ENCODE peak calls at places on chromosomes 2 and 18, in nine cellular contexts. Z is HepG2, S is BJ, F is neuronal stem cell, P is lower lobe of right lung, G is stomach, X is IMR-90, J is iPS DF 6.9, K is ascending aorta. D is an unnamed sample.

GRCh38 chr18:22268641-22269128 is 99.3 kb downstream of the GATA6 start:
- DNase-seq in J (no peak), F (no peak), Z (no peak), S (no peak), K (no peak), P (no peak), X (no peak), G (no peak), D (no peak)

GRCh38 chr2:75528221-75528977 is 32.3 kb downstream of the EVA1A start:
- DNase-seq in K (no peak), X (no peak), Z (no peak), F (no peak), S (no peak), G (no peak), J (no peak), P (no peak), D (no peak)

GRCh38 chr2:230323385-230324106 is 3.4 kb upstream of the SP140L start:
- DNase-seq in K (no peak), S (no peak), G (no peak), Z (peak; percentile 64), F (no peak), J (no peak), X (no peak), P (no peak), D (no peak)

GRCh38 chr2:62660582-62661262 is 44.8 kb upstream of the EHBP1 start:
- DNase-seq in G (no peak), J (no peak), S (no peak), F (no peak), X (peak; percentile 89), P (no peak), Z (no peak), K (no peak), D (no peak)

GRCh38 chr2:3283206-3283605 is 94.4 kb downstream of the EIPR1 start:
- DNase-seq in Z (no peak), J (no peak), G (peak; percentile 19), K (peak; percentile 44), F (no peak), S (no peak), X (no peak), P (no peak), D (no peak)

GRCh38 chr2:234121999-234122398 is 71.5 kb downstream of the SPP2 start:
- DNase-seq in F (no peak), P (no peak), X (no peak), Z (no peak), J (no peak), G (no peak), S (no peak), K (no peak), D (no peak)

GRCh38 chr2:14232212-14232611 is 400.3 kb upstream of the LRATD1 start:
- DNase-seq in G (no peak), P (no peak), F (peak; percentile 23), Z (no peak), X (no peak), J (peak; percentile 70), S (no peak), K (no peak), D (no peak)

GRCh38 chr2:240217431-240218301 is 77.2 kb upstream of the OTOS start:
- DNase-seq in P (no peak), X (no peak), F (no peak), J (no peak), S (no peak), G (peak; percentile 23), K (peak; percentile 50), Z (no peak), D (no peak)

GRCh38 chr2:134218414-134218813 is 35.5 kb upstream of the MGAT5 start:
- DNase-seq in G (no peak), J (no peak), K (no peak), Z (no peak), S (no peak), P (no peak), F (no peak), X (no peak), D (no peak)

GRCh38 chr18:62976227-62976626 is 260.9 kb downstream of the PHLPP1 start:
- DNase-seq in P (no peak), S (no peak), X (no peak), J (no peak), Z (no peak), F (no peak), K (no peak), G (peak; percentile 48), D (no peak)

GRCh38 chr2:60368437-60368836 is 185.0 kb downstream of the BCL11A start:
- DNase-seq in S (no peak), F (no peak), K (no peak), J (no peak), Z (no peak), G (no peak), X (no peak), P (no peak), D (no peak)

GRCh38 chr2:22800422-22800821 is 584.6 kb upstream of the KLHL29 start:
- DNase-seq in P (no peak), J (peak; percentile 27), S (no peak), X (no peak), G (no peak), Z (no peak), F (peak; percentile 50), K (no peak), D (no peak)

GRCh38 chr2:95030496-95030895 is 5.0 kb downstream of the MAL start:
- DNase-seq in J (no peak), S (no peak), F (no peak), G (no peak), Z (no peak), K (no peak), X (no peak), P (no peak), D (no peak)

GRCh38 chr2:95031076-95031725 is 5.7 kb downstream of the MAL start:
- DNase-seq in S (no peak), X (no peak), G (no peak), J (no peak), F (no peak), K (no peak), P (no peak), Z (no peak), D (no peak)

GRCh38 chr2:95032868-95033603 is 7.5 kb downstream of the MAL start:
- DNase-seq in S (no peak), F (no peak), J (no peak), G (no peak), Z (no peak), X (no peak), P (no peak), K (no peak), D (no peak)

GRCh38 chr2:95031726-95032116 is 6.2 kb downstream of the MAL start:
- DNase-seq in J (no peak), G (no peak), S (no peak), F (no peak), Z (no peak), K (no peak), X (no peak), P (no peak), D (no peak)

DNA sequence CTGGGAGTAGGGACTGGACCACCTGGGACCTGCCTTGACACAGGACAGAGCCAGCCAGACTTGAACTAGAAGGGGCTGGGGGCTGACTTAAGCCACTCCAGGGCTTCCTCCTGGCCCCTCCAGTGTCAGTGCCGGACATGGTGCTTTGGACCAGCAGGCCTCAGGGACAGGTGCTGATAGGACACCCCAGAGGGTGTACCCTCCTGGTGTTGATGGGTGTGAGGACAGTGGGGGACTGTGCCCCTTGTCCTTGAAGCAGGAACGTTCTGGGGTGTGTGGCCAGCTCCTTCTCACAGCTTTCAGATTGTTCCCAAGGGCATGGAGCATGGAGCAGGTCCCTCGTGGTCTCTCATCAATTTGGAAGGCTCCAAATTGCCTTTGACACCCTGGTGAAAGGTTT is 6.8 kb downstream of the MAL start:
- DNase-seq in J (no peak), G (no peak), P (no peak), X (no peak), Z (no peak), S (no peak), K (no peak), F (no peak), D (no peak)
- H3K27me3 ChIP-seq in J (no peaks in the 10 kb centered on the region), G (peaks cover 3% of the 10 kb centered on the region), P (peaks cover 34% of the 10 kb centered on the region), X (peaks cover 59% of the 10 kb centered on the region), Z (peaks cover 11% of the 10 kb centered on the region), S (peaks cover 8% of the 10 kb centered on the region), K (no peaks in the 10 kb centered on the region), F (peaks cover 53% of the 10 kb centered on the region), D (peaks cover 30% of the 10 kb centered on the region)

GRCh38 chr18:10560457-10561045 is 34.7 kb downstream of the NAPG start:
- DNase-seq in S (no peak), Z (peak; percentile 63), X (peak; percentile 72), P (peak; percentile 63), J (peak; percentile 82), K (peak; percentile 85), G (peak; percentile 77), F (peak; percentile 69), D (peak; percentile 68)
- H3K4me3 ChIP-seq in S (no peak overlapping the region), Z (no peak overlapping the region), X (no peak overlapping the region), P (peak overlapping the region; percentile 24), J (no peak overlapping the region), K (peak overlapping the region; percentile 34), G (peak overlapping the region; percentile 21), F (no peak overlapping the region), D (peak overlapping the region; percentile 30)

GRCh38 chr2:46196871-46197462 is 100.2 kb upstream of the EPAS1 start:
- DNase-seq in F (no peak), X (no peak), J (no peak), G (no peak), P (no peak), K (no peak), S (no peak), Z (no peak), D (no peak)

GRCh38 chr2:46193356-46193755 is 103.9 kb upstream of the EPAS1 start:
- DNase-seq in J (no peak), P (no peak), Z (no peak), X (no peak), G (no peak), F (no peak), S (no peak), K (no peak), D (no peak)

GRCh38 chr2:46193855-46194254 is 103.4 kb upstream of the EPAS1 start:
- DNase-seq in J (no peak), X (no peak), K (no peak), F (no peak), G (no peak), S (no peak), P (no peak), Z (no peak), D (no peak)

GRCh38 chr2:46195819-46196218 is 101.4 kb upstream of the EPAS1 start:
- DNase-seq in J (no peak), Z (no peak), X (no peak), S (no peak), G (no peak), K (no peak), P (no peak), F (no peak), D (no peak)

GRCh38 chr2:46194856-46195255 is 102.4 kb upstream of the EPAS1 start:
- DNase-seq in J (no peak), K (no peak), Z (no peak), X (no peak), S (no peak), G (no peak), P (no peak), F (no peak), D (no peak)
- H3K27me3 ChIP-seq in J (no peaks in the 10 kb centered on the region), K (no peaks in the 10 kb centered on the region), Z (peaks cover 1% of the 10 kb centered on the region), X (no peaks in the 10 kb centered on the region), S (no peaks in the 10 kb centered on the region), G (no peaks in the 10 kb centered on the region), P (no peaks in the 10 kb centered on the region), F (peaks cover 5% of the 10 kb centered on the region), D (no peaks in the 10 kb centered on the region)

DNA sequence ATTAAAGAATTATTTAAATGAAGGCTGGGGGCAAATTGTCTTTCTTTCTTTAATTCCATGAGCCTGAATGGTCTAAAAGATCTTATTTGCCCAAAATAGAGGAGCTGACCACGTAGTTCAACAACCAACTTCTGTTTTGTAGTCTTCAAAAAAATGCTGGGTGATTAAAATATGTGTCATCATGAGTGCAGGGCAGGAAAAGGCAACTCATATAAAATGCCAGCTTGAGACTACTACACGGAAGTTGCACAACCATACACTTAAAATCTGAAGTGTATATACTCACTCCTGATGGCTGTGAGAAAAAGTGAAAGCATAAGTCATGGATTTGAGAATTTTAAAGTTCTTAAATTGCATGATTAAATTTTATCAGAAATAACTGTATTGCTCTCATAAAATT is 210.9 kb downstream of the DYM start:
- DNase-seq in G (no peak), P (no peak), X (peak; percentile 88), K (no peak), J (no peak), F (no peak), Z (no peak), S (peak; percentile 54), D (no peak)
- H3K4me3 ChIP-seq in G (no peak overlapping the region), P (no peak overlapping the region), X (no peak overlapping the region), K (no peak overlapping the region), J (no peak overlapping the region), F (no peak overlapping the region), Z (no peak overlapping the region), S (no peak overlapping the region), D (no peak overlapping the region)

D was measured in breast epithelium.